ENCODE peak calls at places on chromosomes 13 and 19, in ten cellular contexts. One of them, this sample, is unnamed. For H4K20me1, the result is how much of the 10 kb centered on the place peaks cover.

GRCh38 chr13:112956516-112957294 is 12.3 kb upstream of the MCF2L start:
- DNase-seq in SK-N-SH: no peak
- DNase-seq in H9: no peak
- DNase-seq in osteoblast: no peak
- DNase-seq in neural progenitor cell: peak
- DNase-seq in GM23338: no peak
- DNase-seq in GM23248: no peak
- DNase-seq in PC-3: no peak
- DNase-seq in hepatocyte: no peak
- DNase-seq in fibroblast of lung: no peak
- DNase-seq in this sample: no peak

GRCh38 chr13:29520671-29521070 is 74.8 kb downstream of the SLC7A1 start:
- DNase-seq in hepatocyte: no peak
- DNase-seq in PC-3: peak
- DNase-seq in fibroblast of lung: peak
- DNase-seq in H9: no peak
- DNase-seq in osteoblast: peak
- DNase-seq in GM23248: peak
- DNase-seq in SK-N-SH: no peak
- DNase-seq in neural progenitor cell: no peak
- DNase-seq in GM23338: no peak
- DNase-seq in this sample: peak

GRCh38 chr19:41373993-41374392 is 2.3 kb upstream of the TMEM91 start:
- DNase-seq in osteoblast: peak
- DNase-seq in fibroblast of lung: peak
- DNase-seq in H9: no peak
- DNase-seq in PC-3: no peak
- DNase-seq in GM23248: peak
- DNase-seq in GM23338: no peak
- DNase-seq in SK-N-SH: peak
- DNase-seq in hepatocyte: peak
- DNase-seq in neural progenitor cell: no peak
- DNase-seq in this sample: peak

GRCh38 chr13:64263285-64263684 is 2847.6 kb upstream of the PCDH20 start:
- DNase-seq in SK-N-SH: no peak
- DNase-seq in neural progenitor cell: no peak
- DNase-seq in fibroblast of lung: no peak
- DNase-seq in hepatocyte: no peak
- DNase-seq in H9: no peak
- DNase-seq in PC-3: no peak
- DNase-seq in GM23248: no peak
- DNase-seq in GM23338: no peak
- DNase-seq in osteoblast: no peak
- DNase-seq in this sample: no peak

GRCh38 chr13:29858667-29859066 is 8.2 kb upstream of the UBL3 start:
- DNase-seq in SK-N-SH: no peak
- DNase-seq in osteoblast: peak
- DNase-seq in fibroblast of lung: peak
- DNase-seq in H9: no peak
- DNase-seq in hepatocyte: no peak
- DNase-seq in GM23338: no peak
- DNase-seq in neural progenitor cell: no peak
- DNase-seq in PC-3: no peak
- DNase-seq in GM23248: peak
- DNase-seq in this sample: peak

GRCh38 chr13:75550159-75550567 is 572 bp downstream of the UCHL3 start:
- DNase-seq in neural progenitor cell: peak
- DNase-seq in SK-N-SH: peak
- DNase-seq in GM23338: peak
- DNase-seq in osteoblast: no peak
- DNase-seq in fibroblast of lung: peak
- DNase-seq in GM23248: peak
- DNase-seq in H9: no peak
- DNase-seq in hepatocyte: peak
- DNase-seq in PC-3: peak
- DNase-seq in this sample: peak

GRCh38 chr19:408441-409005 is 424 bp downstream of the C2CD4C start:
- DNase-seq in GM23338: no peak
- DNase-seq in fibroblast of lung: no peak
- DNase-seq in neural progenitor cell: no peak
- DNase-seq in H9: peak
- DNase-seq in SK-N-SH: peak
- DNase-seq in PC-3: no peak
- DNase-seq in hepatocyte: no peak
- DNase-seq in GM23248: no peak
- DNase-seq in osteoblast: peak
- DNase-seq in this sample: no peak

GRCh38 chr19:16112778-16113177 is 1.1 kb downstream of the RAB8A start:
- DNase-seq in GM23338: no peak
- DNase-seq in osteoblast: peak
- DNase-seq in fibroblast of lung: no peak
- DNase-seq in neural progenitor cell: no peak
- DNase-seq in H9: no peak
- DNase-seq in hepatocyte: no peak
- DNase-seq in PC-3: no peak
- DNase-seq in GM23248: no peak
- DNase-seq in SK-N-SH: no peak
- DNase-seq in this sample: no peak

GRCh38 chr19:17497149-17497798 is 14.2 kb upstream of the PGLS start:
- DNase-seq in GM23248: no peak
- DNase-seq in hepatocyte: no peak
- DNase-seq in PC-3: no peak
- DNase-seq in neural progenitor cell: no peak
- DNase-seq in GM23338: peak
- DNase-seq in fibroblast of lung: no peak
- DNase-seq in osteoblast: peak
- DNase-seq in SK-N-SH: peak
- DNase-seq in H9: peak
- DNase-seq in this sample: no peak

GRCh38 chr19:12703056-12703455 is 6.6 kb upstream of the FBXW9 start:
- DNase-seq in fibroblast of lung: peak
- DNase-seq in neural progenitor cell: peak
- DNase-seq in H9: peak
- DNase-seq in osteoblast: peak
- DNase-seq in GM23338: peak
- DNase-seq in GM23248: peak
- DNase-seq in SK-N-SH: peak
- DNase-seq in hepatocyte: peak
- DNase-seq in PC-3: peak
- DNase-seq in this sample: peak

GRCh38 chr13:52751196-52751595 is 11.6 kb upstream of the CNMD start:
- DNase-seq in neural progenitor cell: no peak
- DNase-seq in SK-N-SH: no peak
- DNase-seq in GM23338: no peak
- DNase-seq in GM23248: no peak
- DNase-seq in fibroblast of lung: no peak
- DNase-seq in osteoblast: no peak
- DNase-seq in H9: no peak
- DNase-seq in hepatocyte: no peak
- DNase-seq in PC-3: peak
- DNase-seq in this sample: no peak

GRCh38 chr19:40716031-40716654 is 543 bp downstream of the COQ8B start:
- DNase-seq in fibroblast of lung: no peak
- DNase-seq in PC-3: peak
- DNase-seq in neural progenitor cell: no peak
- DNase-seq in GM23248: peak
- DNase-seq in SK-N-SH: no peak
- DNase-seq in hepatocyte: no peak
- DNase-seq in H9: peak
- DNase-seq in osteoblast: no peak
- DNase-seq in GM23338: no peak
- DNase-seq in this sample: no peak

GRCh38 chr13:41413907-41414306 is 43.4 kb upstream of the RGCC start:
- DNase-seq in SK-N-SH: no peak
- DNase-seq in hepatocyte: no peak
- DNase-seq in GM23338: no peak
- DNase-seq in fibroblast of lung: no peak
- DNase-seq in PC-3: no peak
- DNase-seq in GM23248: no peak
- DNase-seq in osteoblast: no peak
- DNase-seq in H9: no peak
- DNase-seq in neural progenitor cell: no peak
- DNase-seq in this sample: no peak

GRCh38 chr19:13795595-13796300 is 505 bp downstream of the ZSWIM4 start:
- DNase-seq in GM23248: peak
- DNase-seq in SK-N-SH: peak
- DNase-seq in PC-3: peak
- DNase-seq in neural progenitor cell: no peak
- DNase-seq in osteoblast: peak
- DNase-seq in H9: peak
- DNase-seq in GM23338: peak
- DNase-seq in fibroblast of lung: peak
- DNase-seq in hepatocyte: peak
- DNase-seq in this sample: no peak

GRCh38 chr13:74110053-74110452 is 24.2 kb downstream of the KLF12 start:
- DNase-seq in H9: no peak
- DNase-seq in hepatocyte: no peak
- DNase-seq in SK-N-SH: no peak
- DNase-seq in PC-3: no peak
- DNase-seq in neural progenitor cell: no peak
- DNase-seq in osteoblast: no peak
- DNase-seq in GM23338: no peak
- DNase-seq in GM23248: no peak
- DNase-seq in fibroblast of lung: no peak
- DNase-seq in this sample: no peak

GRCh38 chr13:30421093-30422055 is 919 bp upstream of the UBE2L5 start:
- DNase-seq in osteoblast: peak
- DNase-seq in hepatocyte: peak
- DNase-seq in SK-N-SH: peak
- DNase-seq in neural progenitor cell: peak
- DNase-seq in H9: peak
- DNase-seq in GM23248: peak
- DNase-seq in fibroblast of lung: peak
- DNase-seq in PC-3: peak
- DNase-seq in GM23338: peak
- DNase-seq in this sample: peak

GRCh38 chr19:2663920-2664571 is 38.4 kb downstream of the GNG7 start:
- DNase-seq in neural progenitor cell: no peak
- DNase-seq in GM23338: no peak
- DNase-seq in PC-3: no peak
- DNase-seq in GM23248: no peak
- DNase-seq in fibroblast of lung: no peak
- DNase-seq in SK-N-SH: peak
- DNase-seq in osteoblast: peak
- DNase-seq in H9: no peak
- DNase-seq in hepatocyte: no peak
- DNase-seq in this sample: no peak
- H4K20me1 ChIP-seq in neural progenitor cell: under half
- H4K20me1 ChIP-seq in GM23338: under half
- H4K20me1 ChIP-seq in PC-3: under half
- H4K20me1 ChIP-seq in GM23248: under half
- H4K20me1 ChIP-seq in fibroblast of lung: under half
- H4K20me1 ChIP-seq in SK-N-SH: under half
- H4K20me1 ChIP-seq in osteoblast: under half
- H4K20me1 ChIP-seq in H9: under half
- H4K20me1 ChIP-seq in hepatocyte: under half
- H4K20me1 ChIP-seq in this sample: under half

DNA sequence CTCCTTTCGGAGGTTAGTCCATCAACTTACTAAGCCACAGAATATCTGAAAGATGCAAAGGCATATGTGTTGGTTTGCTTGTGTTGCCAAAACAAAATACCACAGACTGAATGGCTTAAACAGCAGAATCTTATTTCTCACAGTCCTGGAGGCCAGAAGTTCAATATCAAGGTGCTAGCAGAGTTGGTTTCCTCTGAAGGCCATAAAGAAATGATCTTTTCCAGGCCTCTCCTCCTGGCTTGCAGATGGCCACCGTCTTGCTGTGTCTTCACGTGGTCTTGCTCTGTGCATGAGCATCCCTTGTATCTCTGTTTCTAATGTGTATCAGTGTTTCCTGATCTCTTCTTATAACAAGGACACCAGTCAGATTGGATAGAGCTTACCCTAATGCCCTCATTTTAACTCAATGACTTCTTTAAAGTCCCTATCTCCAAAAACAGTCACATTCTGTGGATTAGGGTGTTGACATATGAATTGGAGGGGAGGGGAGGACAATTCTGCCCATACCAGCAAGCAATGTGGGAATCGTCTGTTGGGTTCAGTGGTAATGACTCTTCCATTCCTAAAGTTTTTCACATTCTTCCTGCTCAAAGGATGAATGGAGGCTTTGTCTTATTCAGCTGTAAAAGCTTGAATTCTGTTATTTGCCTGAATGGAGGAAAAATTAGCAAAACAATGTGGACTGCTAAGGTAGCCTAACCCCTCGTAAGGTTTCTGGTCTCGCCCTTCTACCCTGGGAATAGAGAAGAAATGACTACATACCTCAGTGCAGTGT is 715.7 kb downstream of the DIAPH3 start:
- DNase-seq in SK-N-SH: no peak
- DNase-seq in osteoblast: no peak
- DNase-seq in GM23248: peak
- DNase-seq in PC-3: no peak
- DNase-seq in H9: peak
- DNase-seq in GM23338: peak
- DNase-seq in neural progenitor cell: peak
- DNase-seq in fibroblast of lung: peak
- DNase-seq in hepatocyte: no peak
- DNase-seq in this sample: peak
- H3K4me2 ChIP-seq in SK-N-SH: peak
- H3K4me2 ChIP-seq in osteoblast: no peak
- H3K4me2 ChIP-seq in GM23248: no peak
- H3K4me2 ChIP-seq in PC-3: no peak
- H3K4me2 ChIP-seq in H9: peak
- H3K4me2 ChIP-seq in GM23338: peak
- H3K4me2 ChIP-seq in neural progenitor cell: no peak
- H3K4me2 ChIP-seq in fibroblast of lung: no peak
- H3K4me2 ChIP-seq in hepatocyte: no peak
- H3K4me2 ChIP-seq in this sample: peak

DNA sequence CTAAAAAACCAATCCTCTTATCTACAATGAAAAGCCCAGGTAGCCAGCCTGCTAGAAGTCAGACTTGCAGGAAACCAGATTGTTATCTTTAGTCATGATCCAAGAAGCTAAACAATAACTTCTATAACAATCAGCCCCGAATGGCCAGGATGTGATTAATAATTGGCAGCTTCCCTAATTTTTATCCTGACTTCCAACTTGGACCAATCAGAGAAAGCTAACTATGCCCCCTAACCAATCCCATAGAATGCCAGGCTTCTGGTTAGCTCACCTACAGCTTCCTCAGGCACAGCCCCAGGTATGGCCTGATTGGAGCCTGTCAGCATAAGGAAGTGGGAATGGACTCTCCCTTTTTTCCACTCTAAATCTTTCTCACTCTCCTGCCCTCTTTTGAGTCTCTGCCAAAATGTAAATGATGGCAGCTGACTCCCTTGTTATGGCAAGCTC is 394.9 kb downstream of the DLEU7 start:
- DNase-seq in GM23338: no peak
- DNase-seq in osteoblast: no peak
- DNase-seq in GM23248: no peak
- DNase-seq in PC-3: peak
- DNase-seq in fibroblast of lung: no peak
- DNase-seq in hepatocyte: no peak
- DNase-seq in neural progenitor cell: no peak
- DNase-seq in SK-N-SH: no peak
- DNase-seq in H9: no peak
- DNase-seq in this sample: no peak
- H2AFZ ChIP-seq in GM23338: no peak
- H2AFZ ChIP-seq in osteoblast: no peak
- H2AFZ ChIP-seq in GM23248: no peak
- H2AFZ ChIP-seq in PC-3: no peak
- H2AFZ ChIP-seq in fibroblast of lung: no peak
- H2AFZ ChIP-seq in hepatocyte: no peak
- H2AFZ ChIP-seq in neural progenitor cell: no peak
- H2AFZ ChIP-seq in SK-N-SH: no peak
- H2AFZ ChIP-seq in H9: no peak
- H2AFZ ChIP-seq in this sample: no peak

GRCh38 chr19:5141278-5141925 is 172.5 kb downstream of the KDM4B start:
- DNase-seq in H9: no peak
- DNase-seq in PC-3: no peak
- DNase-seq in SK-N-SH: no peak
- DNase-seq in neural progenitor cell: no peak
- DNase-seq in GM23338: no peak
- DNase-seq in GM23248: peak
- DNase-seq in fibroblast of lung: peak
- DNase-seq in hepatocyte: no peak
- DNase-seq in osteoblast: peak
- DNase-seq in this sample: peak
- H4K20me1 ChIP-seq in H9: under half
- H4K20me1 ChIP-seq in PC-3: under half
- H4K20me1 ChIP-seq in SK-N-SH: under half
- H4K20me1 ChIP-seq in neural progenitor cell: under half
- H4K20me1 ChIP-seq in GM23338: under half
- H4K20me1 ChIP-seq in GM23248: under half
- H4K20me1 ChIP-seq in fibroblast of lung: under half
- H4K20me1 ChIP-seq in hepatocyte: under half
- H4K20me1 ChIP-seq in osteoblast: under half
- H4K20me1 ChIP-seq in this sample: under half